ENCODE peak calls at places on chromosome 12, in eight cellular contexts. P is astrocyte of the spinal cord, C is mucosa of descending colon, G is lower leg skin, H is sigmoid colon, U is epithelial cell of esophagus, B is IMR-90, K is AG09309. O is an unnamed sample.

GRCh38 chr12:131673519-131674265 is 37.2 kb upstream of the SFSWAP start:
- DNase-seq in P (no peak), C (no peak), G (no peak), H (no peak), U (peak), B (peak), K (no peak), O (peak)

GRCh38 chr12:131381716-131382430 is 329.0 kb upstream of the SFSWAP start:
- DNase-seq in P (no peak), C (no peak), G (no peak), H (peak), U (no peak), B (no peak), K (no peak), O (no peak)

GRCh38 chr12:1908758-1909157 is 9.7 kb downstream of the CACNA2D4 start:
- DNase-seq in P (no peak), C (no peak), G (no peak), H (no peak), U (no peak), B (no peak), K (no peak), O (no peak)

GRCh38 chr12:124456652-124457152 is 110.7 kb downstream of the NCOR2 start:
- DNase-seq in P (no peak), C (peak), G (no peak), H (peak), U (no peak), B (no peak), K (no peak), O (no peak)

GRCh38 chr12:47377414-47378221 is 297.9 kb upstream of the AMIGO2 start:
- DNase-seq in P (peak), C (peak), G (peak), H (peak), U (peak), B (peak), K (peak), O (peak)

GRCh38 chr12:4866288-4866687 is 43.4 kb upstream of the KCNA1 start:
- DNase-seq in P (no peak), C (no peak), G (no peak), H (peak), U (no peak), B (no peak), K (no peak), O (no peak)

GRCh38 chr12:15505616-15506015 is 183.3 kb downstream of the PTPRO start:
- DNase-seq in P (no peak), C (no peak), G (no peak), H (no peak), U (no peak), B (peak), K (no peak), O (peak)

GRCh38 chr12:42346603-42347002 is 20.6 kb downstream of the PPHLN1 start:
- DNase-seq in P (no peak), C (no peak), G (no peak), H (no peak), U (no peak), B (no peak), K (no peak), O (no peak)

GRCh38 chr12:119314290-119314689 is 20.2 kb upstream of the CCDC60 start:
- DNase-seq in P (no peak), C (no peak), G (no peak), H (no peak), U (no peak), B (no peak), K (no peak), O (no peak)

GRCh38 chr12:108477055-108477880 is 37.8 kb upstream of the FICD start:
- DNase-seq in P (no peak), C (no peak), G (no peak), H (no peak), U (no peak), B (no peak), K (no peak), O (no peak)

GRCh38 chr12:26845057-26845666 is 12.2 kb upstream of the ITPR2 start:
- DNase-seq in P (peak), C (peak), G (peak), H (peak), U (peak), B (peak), K (no peak), O (peak)

GRCh38 chr12:56104815-56105476 is 587 bp downstream of the PA2G4 start:
- DNase-seq in P (no peak), C (no peak), G (no peak), H (no peak), U (peak), B (no peak), K (no peak), O (peak)

GRCh38 chr12:75970310-75970709 is 61.3 kb downstream of the PHLDA1 start:
- DNase-seq in P (no peak), C (no peak), G (no peak), H (no peak), U (no peak), B (no peak), K (no peak), O (no peak)

DNA sequence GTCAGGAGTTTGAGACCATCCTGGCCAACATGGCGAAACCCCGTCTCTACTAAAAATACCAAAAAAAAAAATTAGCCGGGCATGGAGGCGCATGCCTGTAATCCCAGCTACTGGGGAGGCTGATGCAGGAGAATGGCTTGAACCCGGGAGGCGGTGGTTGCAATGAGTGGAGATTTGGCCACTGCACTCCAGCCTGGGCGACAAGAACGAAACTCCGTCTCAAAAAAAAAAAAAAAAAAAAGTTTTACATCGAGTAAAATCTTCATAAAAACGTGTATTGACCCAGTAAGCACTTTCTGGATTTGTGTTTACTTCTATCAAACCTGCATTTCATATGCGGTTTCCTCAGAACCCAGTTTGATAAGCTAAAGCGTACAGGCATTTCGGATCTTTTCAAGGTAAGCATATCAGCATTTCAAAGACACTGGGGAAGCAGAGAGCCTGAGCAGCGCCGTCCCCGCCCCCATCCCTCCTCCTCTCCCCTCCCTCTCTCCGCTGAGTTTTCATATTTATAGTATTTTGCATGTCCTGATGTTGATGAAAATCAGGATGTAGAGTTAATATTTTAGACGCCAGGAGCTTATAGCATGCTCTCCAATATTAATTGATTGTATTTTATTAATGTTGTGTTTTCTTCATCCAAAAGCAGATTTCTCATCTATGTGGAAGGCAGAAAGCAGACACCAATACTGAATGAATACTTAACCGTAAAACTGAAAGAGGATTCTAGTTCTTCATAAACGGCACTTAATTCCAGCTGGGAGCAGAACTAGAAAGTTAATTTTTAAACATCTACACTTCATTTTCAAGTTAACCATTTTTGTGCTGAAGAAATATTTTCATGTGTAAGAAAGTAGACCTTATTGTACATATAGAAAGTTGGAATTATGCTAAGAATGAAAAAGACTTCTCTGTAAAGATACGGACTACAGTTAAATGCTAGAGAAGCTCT is 9.2 kb upstream of the HIP1R start:
- DNase-seq in P (peak), C (no peak), G (no peak), H (peak), U (peak), B (no peak), K (no peak), O (peak)
- H3K4me3 ChIP-seq in P (peak), C (no peak), G (no peak), H (no peak), U (peak), B (peak), K (peak), O (peak)

GRCh38 chr12:111425655-111426054 is 19.9 kb downstream of the SH2B3 start:
- DNase-seq in P (no peak), C (peak), G (no peak), H (no peak), U (peak), B (peak), K (no peak), O (no peak)

GRCh38 chr12:111427417-111428074 is 21.8 kb downstream of the SH2B3 start:
- DNase-seq in P (no peak), C (peak), G (no peak), H (no peak), U (no peak), B (no peak), K (no peak), O (no peak)

GRCh38 chr12:111424189-111424792 is 18.6 kb downstream of the SH2B3 start:
- DNase-seq in P (no peak), C (peak), G (no peak), H (no peak), U (no peak), B (no peak), K (no peak), O (no peak)

GRCh38 chr12:111426341-111427185 is 20.8 kb downstream of the SH2B3 start:
- DNase-seq in P (no peak), C (peak), G (no peak), H (no peak), U (no peak), B (peak), K (no peak), O (peak)

GRCh38 chr12:111424793-111425251 is 19.1 kb downstream of the SH2B3 start:
- DNase-seq in P (no peak), C (peak), G (no peak), H (no peak), U (no peak), B (no peak), K (no peak), O (no peak)
- TF ChIP-seq CTCF in P (peak), C (no peak), G (no peak), H (no peak), U (no peak), B (peak), K (no peak), O (no peak)

DNA sequence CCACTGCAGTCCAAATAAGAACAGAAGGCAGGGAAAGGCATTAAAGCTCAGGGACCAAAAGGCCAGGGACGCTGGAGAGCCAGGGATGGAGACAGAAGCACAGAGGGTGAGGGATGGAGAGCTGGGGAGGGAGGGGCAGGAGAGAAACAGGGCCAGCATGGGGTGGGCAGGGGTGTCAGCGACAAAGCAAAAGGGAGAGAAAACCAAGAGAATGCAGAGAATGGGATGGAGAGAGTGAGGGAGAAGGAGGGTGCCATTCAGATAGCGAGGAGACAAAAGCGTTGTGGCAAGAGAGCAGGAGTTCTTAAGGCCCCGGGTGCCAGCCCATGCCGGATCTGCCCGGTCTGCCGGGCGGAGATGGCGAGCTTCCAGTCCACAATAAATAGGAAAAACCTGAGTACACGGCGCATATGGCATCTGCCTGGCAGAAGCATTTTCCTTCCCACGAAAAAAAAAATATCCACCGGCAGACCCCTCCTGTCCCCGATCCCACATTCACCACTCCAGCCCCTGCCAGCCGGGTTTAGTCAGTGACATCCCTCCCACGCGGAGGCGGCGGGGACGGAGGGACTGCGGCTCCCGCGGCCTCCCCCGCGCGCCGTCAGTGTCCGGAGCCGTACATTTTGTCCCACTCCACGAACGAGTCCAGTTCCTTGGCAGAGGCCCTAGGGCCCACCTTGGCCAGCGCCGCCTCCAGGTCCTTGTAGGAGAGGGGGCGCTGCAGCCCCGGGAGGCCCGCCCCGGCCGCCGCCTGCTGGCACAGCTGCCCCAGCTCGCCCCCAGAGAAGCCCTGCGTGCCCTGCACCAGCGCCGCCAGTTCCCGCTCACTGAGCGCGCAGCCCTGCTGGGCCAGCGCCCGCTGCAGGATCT is 28.4 kb downstream of the FIGNL2 start:
- DNase-seq in P (peak), C (no peak), G (no peak), H (no peak), U (no peak), B (no peak), K (no peak), O (no peak)
- H3K4me3 ChIP-seq in P (peak), C (no peak), G (no peak), H (no peak), U (no peak), B (peak), K (no peak), O (peak)

GRCh38 chr12:115866909-115867525 is 410.5 kb downstream of the MED13L start:
- DNase-seq in P (no peak), C (no peak), G (no peak), H (no peak), U (peak), B (no peak), K (no peak), O (no peak)
- TF ChIP-seq CTCF in P (no peak), C (no peak), G (no peak), H (no peak), U (peak), B (no peak), K (no peak), O (peak)